ENCODE peak calls at places on chromosome 3, in ten cellular contexts. A, Q, E, P, U, N, G, Y, D and H are unnamed samples.
A peak's percentile ranks its signal among the peaks of the same experiment; 100 is the strongest.

GRCh38 chr3:49616491-49616941 is 57.6 kb upstream of the APEH start:
- DNase-seq in D (no peak), Q (no peak), N (no peak), P (no peak), A (peak; percentile 32), E (no peak), Y (peak; percentile 14), U (no peak), G (no peak), H (no peak)

GRCh38 chr3:71103430-71103881 is 480.1 kb downstream of the FOXP1 start:
- DNase-seq in Y (no peak), P (no peak), E (no peak), G (peak; percentile 45), Q (peak; percentile 55), U (no peak), A (no peak), D (no peak), N (peak; percentile 59), H (no peak)

GRCh38 chr3:43075904-43076661 is 29.8 kb downstream of the POMGNT2 start:
- DNase-seq in E (no peak), Y (no peak), G (no peak), D (no peak), U (no peak), Q (peak; percentile 9), A (no peak), N (no peak), P (no peak), H (no peak)

GRCh38 chr3:10703875-10704274 is 112.2 kb upstream of the SLC6A11 start:
- DNase-seq in G (peak; percentile 73), Q (no peak), P (no peak), Y (no peak), N (no peak), D (no peak), A (peak; percentile 82), E (no peak), U (no peak), H (no peak)

GRCh38 chr3:62184559-62184958 is 188.8 kb downstream of the FEZF2 start:
- DNase-seq in A (no peak), Y (no peak), G (peak; percentile 4), Q (no peak), N (no peak), P (no peak), U (no peak), E (no peak), D (no peak), H (no peak)

GRCh38 chr3:87311309-87311708 is 34.9 kb upstream of the POU1F1 start:
- DNase-seq in D (no peak), U (no peak), Q (no peak), N (no peak), P (no peak), Y (no peak), A (no peak), E (no peak), G (no peak), H (no peak)

GRCh38 chr3:184448321-184449160 is 68.7 kb downstream of the CHRD start:
- DNase-seq in E (no peak), N (no peak), P (no peak), Y (no peak), G (peak; percentile 74), A (no peak), D (no peak), Q (peak; percentile 53), U (no peak), H (no peak)

GRCh38 chr3:155989536-155989935 is 119.1 kb downstream of the GMPS start:
- DNase-seq in E (no peak), Y (no peak), N (no peak), U (no peak), D (no peak), P (no peak), G (no peak), Q (no peak), A (no peak), H (no peak)

GRCh38 chr3:141330718-141331369 is 37.5 kb upstream of the ZBTB38 start:
- DNase-seq in Y (no peak), E (no peak), P (no peak), N (no peak), G (no peak), D (no peak), A (no peak), U (no peak), Q (no peak), H (no peak)

GRCh38 chr3:185929192-185930151 is 8.3 kb downstream of the TRA2B start:
- DNase-seq in A (no peak), N (no peak), G (no peak), Y (no peak), P (no peak), D (no peak), E (no peak), U (no peak), Q (no peak), H (no peak)

GRCh38 chr3:24495334-24495994 is 814 bp upstream of the THRB start:
- DNase-seq in D (no peak), E (no peak), N (no peak), Y (peak; percentile 45), G (no peak), Q (peak; percentile 65), U (peak; percentile 49), P (no peak), A (peak; percentile 70), H (no peak)

GRCh38 chr3:124032881-124033359 is 41.0 kb upstream of the ROPN1 start:
- DNase-seq in N (peak; percentile 92), U (peak; percentile 89), A (peak; percentile 91), E (peak; percentile 20), Y (peak; percentile 85), Q (peak; percentile 89), G (peak; percentile 84), D (peak; percentile 30), P (peak; percentile 30), H (peak; percentile 76)

GRCh38 chr3:31092748-31093607 is 198.5 kb upstream of the GADL1 start:
- DNase-seq in D (no peak), N (no peak), U (no peak), Q (no peak), Y (no peak), P (no peak), A (no peak), E (no peak), G (peak; percentile 11), H (no peak)

GRCh38 chr3:50395070-50395860 is 35.9 kb upstream of the TMEM115 start:
- DNase-seq in A (no peak), D (no peak), U (no peak), Y (no peak), Q (no peak), E (no peak), G (no peak), P (no peak), N (no peak), H (no peak)

GRCh38 chr3:107117922-107118576 is 259.2 kb upstream of the CCDC54 start:
- DNase-seq in N (peak; percentile 42), G (peak; percentile 68), E (no peak), U (no peak), Q (no peak), A (peak; percentile 61), D (no peak), Y (peak; percentile 61), P (peak; percentile 52), H (peak; percentile 7)

GRCh38 chr3:189353988-189354735 is 182.4 kb downstream of the TPRG1 start:
- DNase-seq in Q (no peak), A (no peak), P (no peak), U (no peak), G (no peak), N (no peak), E (no peak), D (no peak), Y (no peak), H (no peak)

GRCh38 chr3:88003115-88003755 is 55.6 kb downstream of the CGGBP1 start:
- DNase-seq in Q (no peak), E (no peak), P (peak; percentile 11), G (peak; percentile 32), D (no peak), U (no peak), Y (no peak), N (peak; percentile 6), A (no peak), H (peak; percentile 32)

GRCh38 chr3:190747566-190747965 is 114.9 kb downstream of the GMNC start:
- DNase-seq in Q (no peak), D (no peak), N (no peak), G (no peak), Y (no peak), P (no peak), A (no peak), E (no peak), U (no peak), H (no peak)

GRCh38 chr3:171297228-171297627 is 163.0 kb downstream of the TNIK start:
- DNase-seq in E (no peak), D (no peak), G (no peak), U (no peak), N (no peak), A (no peak), Q (no peak), Y (no peak), P (no peak), H (no peak)

GRCh38 chr3:155581579-155581978 is 163.3 kb downstream of the PLCH1 start:
- DNase-seq in G (no peak), D (no peak), U (no peak), E (no peak), N (no peak), P (no peak), Y (no peak), Q (no peak), A (no peak), H (peak; percentile 74)